ENCODE peak calls at places on chromosomes 16 and 17, in six cellular contexts. C is cardiac muscle cell, S is breast epithelium, U is ureter, B is NCI-H2081, G is GM03348. I is an unnamed sample.
A peak's percentile ranks its signal among the peaks of the same experiment; 100 is the strongest.

GRCh38 chr16:9077001-9077809 is 14.2 kb upstream of the HAPSTR1 start:
- DNase-seq in G (peak; percentile 70), U (no peak), B (no peak), S (no peak), C (no peak), I (no peak)

GRCh38 chr16:57551057-57551456 is 8.6 kb downstream of the ADGRG5 start:
- DNase-seq in C (no peak), G (no peak), U (no peak), B (no peak), S (no peak), I (no peak)

GRCh38 chr17:31422443-31422842 is 31.0 kb downstream of the RAB11FIP4 start:
- DNase-seq in C (no peak), U (no peak), B (no peak), S (no peak), G (no peak), I (no peak)

GRCh38 chr16:27109666-27110523 is 43.2 kb downstream of the C16orf82 start:
- DNase-seq in C (peak; percentile 78), G (peak; percentile 96), B (peak; percentile 5), S (peak; percentile 55), U (peak; percentile 72), I (peak; percentile 3)

GRCh38 chr17:29622337-29623282 is at the start of gene CORO6:
- DNase-seq in C (peak; percentile 92), G (peak; percentile 89), U (peak; percentile 60), S (no peak), B (no peak), I (no peak)

GRCh38 chr17:44637066-44637465 is 19.2 kb upstream of the MEIOC start:
- DNase-seq in U (no peak), B (no peak), C (no peak), S (no peak), G (no peak), I (no peak)

GRCh38 chr16:20348365-20349185 is 3.9 kb downstream of the UMOD start:
- DNase-seq in C (no peak), G (no peak), U (no peak), B (no peak), S (no peak), I (no peak)

GRCh38 chr16:57801098-57801855 is 1.0 kb downstream of the KIFC3 start:
- DNase-seq in C (no peak), U (no peak), B (no peak), S (no peak), G (peak; percentile 88), I (no peak)

GRCh38 chr16:72291531-72291981 is 119.6 kb upstream of the PMFBP1 start:
- DNase-seq in C (no peak), G (peak; percentile 75), B (no peak), S (no peak), U (no peak), I (no peak)

GRCh38 chr17:71866095-71866494 is 254.7 kb upstream of the SOX9 start:
- DNase-seq in U (no peak), B (no peak), C (no peak), G (no peak), S (no peak), I (no peak)

GRCh38 chr17:51768706-51769105 is 389.8 kb downstream of the CA10 start:
- DNase-seq in S (no peak), C (no peak), U (no peak), G (no peak), B (no peak), I (no peak)

GRCh38 chr16:56382901-56383355 is 42.4 kb downstream of the AMFR start:
- DNase-seq in G (no peak), C (no peak), B (no peak), U (no peak), S (no peak), I (no peak)

GRCh38 chr16:6932871-6933390 is 399.7 kb upstream of the RBFOX1 start:
- DNase-seq in U (no peak), G (no peak), C (no peak), S (no peak), B (no peak), I (no peak)

GRCh38 chr16:19696312-19696711 is 21.7 kb downstream of the KNOP1 start:
- DNase-seq in U (peak; percentile 90), S (peak; percentile 79), B (peak; percentile 92), G (peak; percentile 79), C (no peak), I (peak; percentile 29)

GRCh38 chr16:85781685-85782370 is 17.5 kb downstream of the EMC8 start:
- DNase-seq in S (peak; percentile 82), C (no peak), B (peak; percentile 32), U (peak; percentile 60), G (peak; percentile 68), I (no peak)

GRCh38 chr16:51151435-51151950 is 423 bp upstream of the SALL1 start:
- DNase-seq in B (peak; percentile 89), C (peak; percentile 96), S (no peak), U (no peak), G (peak; percentile 79), I (no peak)

GRCh38 chr17:31877911-31878702 is 19.1 kb upstream of the COPRS start:
- DNase-seq in B (no peak), S (no peak), C (no peak), G (no peak), U (no peak), I (no peak)